ENCODE peak calls at places on chromosomes 5 and 9, in four cellular contexts. One of them, this sample, is unnamed. For H3K9me3, the result is how much of the 10 kb centered on the place peaks cover.

GRCh38 chr9:127522727-127523126 is 71.4 kb downstream of the LRSAM1 start:
- DNase-seq in heart right ventricle: no peak
- DNase-seq in upper lobe of left lung: no peak
- DNase-seq in small intestine: peak
- DNase-seq in this sample: no peak

GRCh38 chr5:883475-884181 is 9.0 kb downstream of the BRD9 start:
- DNase-seq in upper lobe of left lung: no peak
- DNase-seq in small intestine: no peak
- DNase-seq in heart right ventricle: no peak
- DNase-seq in this sample: no peak

GRCh38 chr9:101268426-101268825 is 116.4 kb downstream of the BAAT start:
- DNase-seq in upper lobe of left lung: no peak
- DNase-seq in heart right ventricle: no peak
- DNase-seq in small intestine: no peak
- DNase-seq in this sample: no peak

GRCh38 chr5:72834919-72835318 is 18.5 kb downstream of the TNPO1 start:
- DNase-seq in small intestine: no peak
- DNase-seq in upper lobe of left lung: no peak
- DNase-seq in heart right ventricle: no peak
- DNase-seq in this sample: no peak

GRCh38 chr9:131669234-131670172 is 70.4 kb downstream of the RAPGEF1 start:
- DNase-seq in heart right ventricle: no peak
- DNase-seq in upper lobe of left lung: no peak
- DNase-seq in small intestine: no peak
- DNase-seq in this sample: no peak

GRCh38 chr9:18721267-18722079 is 247.5 kb downstream of the ADAMTSL1 start:
- DNase-seq in small intestine: no peak
- DNase-seq in heart right ventricle: no peak
- DNase-seq in upper lobe of left lung: peak
- DNase-seq in this sample: no peak

GRCh38 chr9:81588148-81588874 is 101.0 kb downstream of the TLE1 start:
- DNase-seq in upper lobe of left lung: peak
- DNase-seq in small intestine: peak
- DNase-seq in heart right ventricle: no peak
- DNase-seq in this sample: no peak

GRCh38 chr5:150211156-150212030 is 21.5 kb downstream of the SLC6A7 start:
- DNase-seq in upper lobe of left lung: no peak
- DNase-seq in small intestine: peak
- DNase-seq in heart right ventricle: no peak
- DNase-seq in this sample: no peak

GRCh38 chr9:132877818-132878694 is at the start of gene AK8:
- DNase-seq in small intestine: peak
- DNase-seq in heart right ventricle: peak
- DNase-seq in upper lobe of left lung: peak
- DNase-seq in this sample: peak

GRCh38 chr9:124834586-124834985 is 18.7 kb upstream of the WDR38 start:
- DNase-seq in upper lobe of left lung: no peak
- DNase-seq in heart right ventricle: no peak
- DNase-seq in small intestine: peak
- DNase-seq in this sample: no peak

GRCh38 chr5:121693864-121694263 is 157.8 kb upstream of the FTMT start:
- DNase-seq in heart right ventricle: no peak
- DNase-seq in upper lobe of left lung: no peak
- DNase-seq in small intestine: no peak
- DNase-seq in this sample: no peak

GRCh38 chr9:20863910-20864309 is 167.5 kb downstream of the HACD4 start:
- DNase-seq in heart right ventricle: no peak
- DNase-seq in upper lobe of left lung: no peak
- DNase-seq in small intestine: no peak
- DNase-seq in this sample: no peak

GRCh38 chr9:18829858-18830257 is 203.2 kb downstream of the SAXO1 start:
- DNase-seq in small intestine: no peak
- DNase-seq in heart right ventricle: no peak
- DNase-seq in upper lobe of left lung: no peak
- DNase-seq in this sample: no peak

DNA sequence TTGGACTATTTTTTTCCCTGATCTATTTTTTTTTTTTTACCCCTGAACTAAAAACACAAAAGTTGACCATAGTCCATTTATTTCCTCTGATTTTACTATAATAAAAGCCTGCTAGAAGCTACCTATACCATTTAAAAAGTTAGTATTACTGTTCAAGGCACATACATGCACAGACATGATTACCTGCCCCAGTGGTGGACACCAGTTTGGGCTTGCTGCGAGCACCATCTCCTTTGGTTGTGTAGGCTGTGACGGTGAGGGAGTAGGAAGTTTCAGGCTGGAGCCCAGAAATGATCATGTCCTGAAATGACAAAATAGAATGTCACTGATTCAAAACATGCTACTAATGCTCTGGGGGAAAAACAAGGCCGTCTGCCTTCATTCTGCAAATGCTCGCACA is 693.1 kb upstream of the DMAC1 start:
- DNase-seq in heart right ventricle: no peak
- DNase-seq in small intestine: no peak
- DNase-seq in upper lobe of left lung: no peak
- DNase-seq in this sample: no peak
- H3K9me3 ChIP-seq in heart right ventricle: under half
- H3K9me3 ChIP-seq in small intestine: under half
- H3K9me3 ChIP-seq in upper lobe of left lung: under half
- H3K9me3 ChIP-seq in this sample: under half

DNA sequence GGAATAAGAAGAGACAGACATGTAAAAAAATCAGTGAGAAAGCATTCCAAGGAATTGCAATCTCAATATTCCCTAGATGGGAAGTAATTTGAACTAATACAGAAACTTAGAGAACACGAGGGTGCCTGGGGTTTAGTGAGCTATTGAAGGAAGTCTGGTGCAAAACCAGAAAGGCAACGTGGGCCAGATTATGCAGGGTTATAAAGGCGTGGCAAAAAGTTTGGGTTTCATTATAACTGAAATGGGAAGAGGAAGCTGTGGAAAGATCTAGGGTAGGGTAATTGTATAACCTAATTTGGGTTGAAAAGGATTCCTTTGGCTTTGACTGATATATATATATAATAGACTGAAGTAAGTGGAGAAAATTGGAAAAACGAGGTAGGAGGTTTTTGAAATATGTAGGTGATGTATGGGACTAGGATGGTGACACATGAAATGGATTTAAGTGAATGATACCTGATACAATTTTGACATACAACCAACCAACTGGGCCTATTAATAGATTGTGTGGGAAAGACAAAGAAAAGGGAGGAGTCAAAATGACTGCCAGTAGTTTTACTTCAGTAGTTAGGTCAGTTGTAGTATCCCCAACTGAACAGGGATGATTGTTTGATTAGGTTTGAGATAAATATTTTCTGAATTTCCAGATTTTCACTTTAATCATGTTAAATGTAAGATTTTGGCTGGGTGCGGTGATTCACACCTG is 65.3 kb downstream of the FAM174A start:
- DNase-seq in small intestine: no peak
- DNase-seq in heart right ventricle: no peak
- DNase-seq in upper lobe of left lung: no peak
- DNase-seq in this sample: no peak
- H3K27ac ChIP-seq in small intestine: no peak
- H3K27ac ChIP-seq in heart right ventricle: no peak
- H3K27ac ChIP-seq in upper lobe of left lung: no peak
- H3K27ac ChIP-seq in this sample: no peak

GRCh38 chr9:2777454-2777853 is 60.1 kb downstream of the KCNV2 start:
- DNase-seq in small intestine: no peak
- DNase-seq in heart right ventricle: no peak
- DNase-seq in upper lobe of left lung: no peak
- DNase-seq in this sample: no peak

GRCh38 chr9:2780846-2781245 is 63.0 kb downstream of the PUM3 start:
- DNase-seq in heart right ventricle: no peak
- DNase-seq in upper lobe of left lung: no peak
- DNase-seq in small intestine: no peak
- DNase-seq in this sample: no peak

GRCh38 chr9:2781336-2781735 is 62.6 kb downstream of the PUM3 start:
- DNase-seq in heart right ventricle: no peak
- DNase-seq in upper lobe of left lung: no peak
- DNase-seq in small intestine: no peak
- DNase-seq in this sample: no peak

GRCh38 chr9:2780326-2780725 is 63.0 kb downstream of the KCNV2 start:
- DNase-seq in small intestine: no peak
- DNase-seq in upper lobe of left lung: no peak
- DNase-seq in heart right ventricle: no peak
- DNase-seq in this sample: no peak

GRCh38 chr9:2778816-2779215 is 61.5 kb downstream of the KCNV2 start:
- DNase-seq in heart right ventricle: no peak
- DNase-seq in upper lobe of left lung: no peak
- DNase-seq in small intestine: no peak
- DNase-seq in this sample: no peak
- H3K9me3 ChIP-seq in heart right ventricle: under half
- H3K9me3 ChIP-seq in upper lobe of left lung: under half
- H3K9me3 ChIP-seq in small intestine: under half
- H3K9me3 ChIP-seq in this sample: under half

DNA sequence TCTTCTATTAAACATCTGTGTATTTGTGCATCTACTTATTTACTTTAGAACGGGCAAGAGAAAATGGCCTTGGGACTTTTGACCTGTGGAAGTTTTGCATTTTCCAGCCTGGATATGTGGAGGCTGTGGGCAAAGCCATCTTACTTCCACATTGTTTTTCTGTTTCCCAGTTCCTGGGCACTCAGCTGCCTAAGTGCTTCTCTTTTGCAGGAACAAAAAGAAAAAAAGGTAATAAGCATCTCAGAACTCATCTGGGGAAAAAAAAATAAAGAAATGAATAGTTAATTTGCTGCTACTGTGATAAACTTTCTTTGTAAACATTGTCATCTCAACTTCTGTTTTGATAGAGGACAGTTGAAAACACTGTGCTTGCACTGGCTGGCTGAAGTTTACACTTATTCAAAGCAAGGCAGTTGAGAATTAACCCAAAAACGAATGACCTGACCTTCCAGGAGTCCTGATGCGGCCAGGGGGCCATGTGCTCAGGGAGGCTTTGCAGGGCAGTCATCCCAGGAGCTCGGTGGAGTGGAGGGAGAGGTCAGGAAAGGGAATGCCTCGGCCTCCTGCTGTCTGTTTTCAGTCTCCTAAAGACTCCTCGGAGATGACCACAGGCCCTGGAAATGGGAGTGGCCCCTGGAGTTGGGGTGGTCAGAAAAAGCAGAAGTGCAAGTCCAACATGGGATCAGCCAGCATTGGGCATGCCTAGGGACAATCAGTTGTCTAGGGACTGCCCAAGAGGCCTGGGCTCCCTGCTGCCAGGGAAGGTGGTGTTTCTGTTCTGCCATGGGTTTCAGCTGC is 75.5 kb downstream of the RAI14 start:
- DNase-seq in upper lobe of left lung: no peak
- DNase-seq in heart right ventricle: no peak
- DNase-seq in small intestine: no peak
- DNase-seq in this sample: no peak
- H3K27ac ChIP-seq in upper lobe of left lung: no peak
- H3K27ac ChIP-seq in heart right ventricle: no peak
- H3K27ac ChIP-seq in small intestine: no peak
- H3K27ac ChIP-seq in this sample: no peak

This sample was measured in testis.